ENCODE peak calls at places on chromosomes 4 and X, in nine cellular contexts. J is NCI-H1694; X is suprapubic skin; P is NCI-H1092 treated with DMSO at 0.1 percent for 48 hours; D is naive thymus-derived CD8-positive, alpha-beta T cell; H is HS-5; I is NCI-H748 treated with DMSO at 0.1 percent for 48 hours; T is NCI-H2029; K is activated CD8-positive, alpha-beta T cell treated with anti-CD3 and anti-CD28 coated beads, Interleukin-2, amount 10 ng/mL, durations not matched to agents 7 days and 5 days. B is an unnamed sample.

GRCh38 chr4:144557404-144557803 is 88.6 kb upstream of the HHIP start:
- DNase-seq in T (no peak), D (no peak), H (no peak), I (no peak), X (no peak), K (no peak), J (no peak), P (no peak), B (no peak)

GRCh38 chr4:73442275-73442674 is 6.3 kb downstream of the AFP start:
- DNase-seq in K (no peak), J (no peak), X (no peak), I (no peak), H (no peak), T (no peak), D (no peak), P (no peak), B (no peak)

GRCh38 chr4:182447938-182448280 is 204.7 kb downstream of the TENM3 start:
- DNase-seq in K (no peak), T (no peak), P (no peak), J (no peak), I (no peak), X (no peak), H (no peak), D (peak; percentile 4), B (no peak)

GRCh38 chrX:132908891-132909290 is 49.5 kb downstream of the HS6ST2 start:
- DNase-seq in I (no peak), H (no peak), P (no peak), K (no peak), X (no peak), D (no peak), J (no peak), T (no peak), B (no peak)

GRCh38 chr4:7134737-7135388 is 57.5 kb upstream of the SORCS2 start:
- DNase-seq in J (no peak), H (peak; percentile 68), K (no peak), I (no peak), T (no peak), P (no peak), X (peak; percentile 70), D (no peak), B (peak; percentile 91)

GRCh38 chr4:142707397-142707796 is 138.7 kb downstream of the INPP4B start:
- DNase-seq in I (no peak), J (no peak), D (no peak), H (no peak), X (no peak), K (no peak), T (no peak), P (no peak), B (no peak)

GRCh38 chrX:139889760-139890159 is 43.1 kb downstream of the ATP11C start:
- DNase-seq in I (no peak), J (no peak), K (no peak), H (no peak), P (no peak), X (no peak), T (no peak), D (no peak), B (no peak)

GRCh38 chr4:135281230-135281629 is 1079.6 kb upstream of the PABPC4L start:
- DNase-seq in K (no peak), X (no peak), D (no peak), T (no peak), I (no peak), P (no peak), J (no peak), H (no peak), B (no peak)

GRCh38 chr4:168585168-168586091 is 88.6 kb downstream of the PALLD start:
- DNase-seq in H (no peak), J (peak; percentile 32), I (peak; percentile 4), D (no peak), K (peak; percentile 39), X (peak; percentile 90), T (peak; percentile 25), P (peak; percentile 43), B (peak; percentile 76)

GRCh38 chr4:8188743-8189550 is 10.1 kb upstream of the SH3TC1 start:
- DNase-seq in H (no peak), I (no peak), X (no peak), J (peak; percentile 93), T (peak; percentile 96), D (no peak), K (no peak), P (peak; percentile 60), B (peak; percentile 55)

GRCh38 chr4:65416875-65417274 is 253.4 kb downstream of the EPHA5 start:
- DNase-seq in P (peak; percentile 98), D (no peak), H (peak; percentile 2), J (peak; percentile 93), K (no peak), X (no peak), T (peak; percentile 96), I (no peak), B (peak; percentile 1)

GRCh38 chr4:108113229-108113628 is 55.5 kb downstream of the LEF1 start:
- DNase-seq in T (no peak), P (no peak), X (no peak), J (no peak), H (no peak), D (peak; percentile 88), I (no peak), K (peak; percentile 79), B (no peak)

GRCh38 chr4:8078610-8079015 is 80.0 kb downstream of the ABLIM2 start:
- DNase-seq in K (no peak), P (no peak), J (no peak), T (no peak), D (no peak), H (no peak), I (no peak), X (no peak), B (no peak)

GRCh38 chr4:1492636-1493539 is 86.6 kb upstream of the NKX1-1 start:
- DNase-seq in H (no peak), J (no peak), K (no peak), T (no peak), P (no peak), D (no peak), I (no peak), X (no peak), B (no peak)

GRCh38 chr4:147550626-147551250 is 66.5 kb upstream of the TMEM184C start:
- DNase-seq in I (no peak), K (no peak), T (no peak), J (no peak), P (no peak), H (peak; percentile 36), D (no peak), X (no peak), B (peak; percentile 24)

GRCh38 chr4:87545052-87545451 is 15.9 kb upstream of the SPARCL1 start:
- DNase-seq in H (no peak), D (no peak), I (no peak), K (no peak), J (no peak), T (no peak), X (no peak), P (no peak), B (no peak)

GRCh38 chr4:74418063-74418670 is 26.8 kb upstream of the AREG start:
- DNase-seq in I (no peak), H (peak; percentile 80), T (no peak), J (no peak), P (no peak), K (no peak), X (no peak), D (no peak), B (peak; percentile 38)

GRCh38 chrX:17550011-17550410 is 175.0 kb downstream of the NHS start:
- DNase-seq in X (no peak), D (no peak), J (no peak), T (no peak), K (no peak), I (no peak), H (no peak), P (peak; percentile 11), B (no peak)

GRCh38 chr4:182642831-182643230 is 274.4 kb downstream of the DCTD start:
- DNase-seq in P (no peak), X (no peak), I (no peak), D (no peak), J (no peak), T (no peak), H (no peak), K (no peak), B (no peak)

GRCh38 chr4:177451108-177451500 is 8.9 kb upstream of the AGA start:
- DNase-seq in T (no peak), H (no peak), P (no peak), D (no peak), I (no peak), J (no peak), X (no peak), K (no peak), B (no peak)

GRCh38 chr4:89598602-89599001 is 238.4 kb downstream of the SNCA start:
- DNase-seq in X (no peak), I (no peak), J (peak; percentile 6), T (no peak), H (no peak), K (no peak), P (peak; percentile 44), D (no peak), B (no peak)

GRCh38 chr4:120524237-120524636 is 398.3 kb downstream of the PRDM5 start:
- DNase-seq in P (no peak), X (no peak), K (no peak), H (no peak), D (no peak), T (no peak), I (no peak), J (no peak), B (no peak)

GRCh38 chr4:138241281-138242075 is 671 bp downstream of the SLC7A11 start:
- DNase-seq in H (no peak), T (no peak), J (no peak), X (no peak), D (no peak), K (no peak), P (no peak), I (no peak), B (no peak)